ENCODE peak calls at places on chromosomes 5 and 9, in six cellular contexts. V, S, H, K, T and G are unnamed samples.
A peak's percentile ranks its signal among the peaks of the same experiment; 100 is the strongest.

GRCh38 chr5:116669261-116670049 is 94.8 kb upstream of the SEMA6A start:
- DNase-seq in K (no peak), S (no peak), T (no peak), V (no peak), H (no peak), G (no peak)

GRCh38 chr9:93670208-93671029 is 94.0 kb downstream of the PHF2 start:
- DNase-seq in K (no peak), T (no peak), V (no peak), H (no peak), S (peak; percentile 19), G (peak; percentile 13)

GRCh38 chr5:170025853-170026252 is 45.6 kb upstream of the INSYN2B start:
- DNase-seq in V (no peak), T (no peak), S (no peak), K (no peak), H (no peak), G (no peak)

GRCh38 chr5:111262153-111262552 is 38.0 kb downstream of the CAMK4 start:
- DNase-seq in V (no peak), H (no peak), S (no peak), T (no peak), K (no peak), G (no peak)

GRCh38 chr5:74895906-74896305 is 29.7 kb upstream of the FAM169A start:
- DNase-seq in K (no peak), V (no peak), S (no peak), H (no peak), T (peak; percentile 84), G (peak; percentile 59)

GRCh38 chr9:91580136-91580535 is 156.5 kb upstream of the NFIL3 start:
- DNase-seq in S (no peak), K (no peak), V (no peak), T (no peak), H (peak; percentile 85), G (peak; percentile 58)

GRCh38 chr9:19020886-19021285 is 12.1 kb downstream of the SAXO1 start:
- DNase-seq in H (no peak), T (no peak), S (no peak), K (no peak), V (no peak), G (no peak)

GRCh38 chr5:154430466-154430865 is 15.3 kb upstream of the SAP30L start:
- DNase-seq in K (no peak), S (no peak), V (no peak), T (no peak), H (no peak), G (no peak)

GRCh38 chr5:134438641-134439621 is 27.2 kb upstream of the CDKN2AIPNL start:
- DNase-seq in T (peak; percentile 99), K (peak; percentile 76), S (peak; percentile 92), V (no peak), H (peak; percentile 93), G (peak; percentile 98)

GRCh38 chr9:13354733-13355132 is 75.2 kb upstream of the MPDZ start:
- DNase-seq in S (no peak), T (no peak), K (no peak), H (no peak), V (no peak), G (peak; percentile 29)

GRCh38 chr5:157484768-157485167 is 24.8 kb downstream of the NIPAL4 start:
- DNase-seq in K (no peak), H (no peak), T (peak; percentile 29), S (no peak), V (no peak), G (peak; percentile 23)

GRCh38 chr9:20524776-20525175 is 97.5 kb downstream of the MLLT3 start:
- DNase-seq in H (peak; percentile 67), T (no peak), S (peak; percentile 68), K (peak; percentile 34), V (no peak), G (no peak)

GRCh38 chr9:133784731-133785561 is 46.8 kb upstream of the SARDH start:
- DNase-seq in T (peak; percentile 66), S (no peak), H (no peak), K (no peak), V (no peak), G (no peak)

GRCh38 chr9:131590449-131590848 is 45.1 kb downstream of the PRRT1B start:
- DNase-seq in T (no peak), H (no peak), V (no peak), K (no peak), S (no peak), G (no peak)

GRCh38 chr9:132036521-132036920 is 43.1 kb downstream of the MED27 start:
- DNase-seq in H (no peak), T (no peak), K (no peak), S (no peak), V (no peak), G (no peak)

GRCh38 chr5:119439140-119439625 is 13.1 kb upstream of the HSD17B4 start:
- DNase-seq in K (no peak), V (no peak), S (no peak), H (no peak), T (no peak), G (no peak)

GRCh38 chr9:94568250-94568889 is 13.5 kb downstream of the PCAT7 start:
- DNase-seq in V (no peak), H (no peak), T (peak; percentile 21), S (no peak), K (no peak), G (no peak)

GRCh38 chr5:50751064-50751657 is 84.7 kb downstream of the PARP8 start:
- DNase-seq in K (no peak), T (peak; percentile 75), S (no peak), V (peak; percentile 20), H (peak; percentile 74), G (peak; percentile 55)

GRCh38 chr5:131109540-131110255 is 55.4 kb downstream of the HINT1 start:
- DNase-seq in V (peak; percentile 35), H (peak; percentile 27), T (peak; percentile 68), S (no peak), K (no peak), G (peak; percentile 33)

GRCh38 chr5:166625210-166625865 is 1666.1 kb upstream of the WWC1 start:
- DNase-seq in K (no peak), H (peak; percentile 89), S (no peak), T (peak; percentile 2), V (no peak), G (no peak)

GRCh38 chr9:21316860-21317259 is 11.7 kb upstream of the IFNA5 start:
- DNase-seq in K (no peak), H (no peak), T (no peak), V (no peak), S (no peak), G (no peak)

GRCh38 chr9:137319434-137319975 is 17.4 kb upstream of the NRARP start:
- DNase-seq in K (no peak), V (no peak), T (no peak), S (no peak), H (no peak), G (no peak)

GRCh38 chr9:31542384-31543055 is 841.9 kb upstream of the ACO1 start:
- DNase-seq in T (no peak), H (peak; percentile 64), V (no peak), K (no peak), S (peak; percentile 52), G (peak; percentile 4)

GRCh38 chr5:39370555-39371366 is 6.5 kb upstream of the C9 start:
- DNase-seq in V (no peak), T (peak; percentile 97), K (no peak), H (no peak), S (no peak), G (no peak)

GRCh38 chr5:147805030-147805454 is 22.5 kb upstream of the JAKMIP2 start:
- DNase-seq in V (no peak), H (no peak), S (no peak), T (peak; percentile 23), K (no peak), G (no peak)

GRCh38 chr5:127088226-127088625 is 14.9 kb upstream of the C5orf63 start:
- DNase-seq in S (no peak), V (no peak), K (no peak), T (peak; percentile 95), H (no peak), G (peak; percentile 97)

GRCh38 chr9:33287087-33287490 is 3.2 kb upstream of the NFX1 start:
- DNase-seq in K (no peak), H (peak; percentile 72), V (no peak), S (peak; percentile 45), T (peak; percentile 73), G (peak; percentile 75)

GRCh38 chr9:96420468-96421219 is 2.5 kb upstream of the ZNF367 start:
- DNase-seq in H (peak; percentile 99), K (peak; percentile 70), S (peak; percentile 71), T (peak; percentile 97), V (peak; percentile 40), G (peak; percentile 89)

GRCh38 chr5:180350711-180351110 is 2.4 kb downstream of the GFPT2 start:
- DNase-seq in V (no peak), T (peak; percentile 20), S (no peak), H (peak; percentile 88), K (no peak), G (no peak)

GRCh38 chr5:175847503-175847902 is 23.9 kb upstream of the CPLX2 start:
- DNase-seq in K (no peak), H (peak; percentile 67), S (peak; percentile 70), V (no peak), T (no peak), G (peak; percentile 19)

GRCh38 chr9:70641031-70641430 is 226.6 kb upstream of the KLF9 start:
- DNase-seq in V (no peak), S (no peak), K (no peak), H (no peak), T (no peak), G (no peak)

GRCh38 chr9:109401169-109401989 is 80.5 kb upstream of the EPB41L4B start:
- DNase-seq in K (peak; percentile 58), T (peak; percentile 83), H (peak; percentile 89), S (peak; percentile 85), V (peak; percentile 63), G (peak; percentile 35)

GRCh38 chr5:141022384-141022783 is 28.8 kb upstream of the PCDHB1 start:
- DNase-seq in K (no peak), H (no peak), T (no peak), S (no peak), V (no peak), G (no peak)

GRCh38 chr5:141017943-141018342 is 33.2 kb upstream of the PCDHB1 start:
- DNase-seq in H (no peak), V (no peak), S (no peak), T (no peak), K (no peak), G (no peak)
- H2BK120ac ChIP-seq in H (no peak overlapping the region), V (no peak overlapping the region), S (no peak overlapping the region), T (no peak overlapping the region), K (no peak overlapping the region), G (no peak overlapping the region)

GRCh38 chr9:116100711-116101111 is 52.9 kb upstream of the PAPPA start:
- DNase-seq in K (no peak), H (no peak), V (no peak), T (peak; percentile 19), S (no peak), G (peak; percentile 93)
- H2BK120ac ChIP-seq in K (no peak overlapping the region), H (no peak overlapping the region), V (no peak overlapping the region), T (no peak overlapping the region), S (no peak overlapping the region), G (peak overlapping the region; percentile 62)

DNA sequence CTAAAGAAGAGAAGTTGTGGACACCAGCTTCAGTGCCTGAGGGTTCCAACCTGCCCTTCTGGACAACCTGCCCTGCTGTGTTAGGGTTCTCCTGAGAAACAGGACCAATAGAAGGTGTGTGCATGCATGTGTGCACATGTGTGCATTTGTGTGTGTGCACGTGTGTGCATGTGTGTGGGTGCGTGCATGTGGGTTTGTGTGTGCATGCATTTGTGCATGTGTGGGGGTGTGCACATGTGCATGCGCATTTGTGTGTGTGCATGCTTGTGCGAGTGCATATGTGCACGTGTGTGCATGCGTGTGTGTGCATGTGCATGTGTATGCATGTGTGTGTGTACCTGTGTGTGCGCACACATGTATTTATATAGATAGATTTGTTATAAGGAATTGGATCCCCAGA is 63.1 kb upstream of the SYNPO start:
- DNase-seq in K (no peak), T (no peak), H (no peak), S (no peak), V (no peak), G (no peak)
- H2BK120ac ChIP-seq in K (no peak overlapping the region), T (no peak overlapping the region), H (no peak overlapping the region), S (no peak overlapping the region), V (no peak overlapping the region), G (no peak overlapping the region)

GRCh38 chr9:127161081-127161621 is 38.7 kb upstream of the ANGPTL2 start:
- DNase-seq in T (no peak), H (no peak), S (peak; percentile 18), V (no peak), K (no peak), G (no peak)
- H2BK120ac ChIP-seq in T (no peak overlapping the region), H (no peak overlapping the region), S (no peak overlapping the region), V (no peak overlapping the region), K (no peak overlapping the region), G (peak overlapping the region; percentile 70)